ENCODE peak calls at places on chromosomes 16 and 17, in four cellular contexts. H is AG04449, L is mucosa of descending colon, P is heart right ventricle. O is an unnamed sample.

GRCh38 chr17:58577696-58578095 is 63.3 kb upstream of the MTMR4 start:
- DNase-seq in H (no peak), P (peak; percentile 43), L (no peak), O (peak; percentile 7)

GRCh38 chr16:27330542-27330941 is 16.8 kb downstream of the IL4R start:
- DNase-seq in L (no peak), H (peak; percentile 89), P (peak; percentile 84), O (peak; percentile 94)

GRCh38 chr17:75574404-75575093 is 13.1 kb upstream of the MYO15B start:
- DNase-seq in L (no peak), H (no peak), P (no peak), O (no peak)

GRCh38 chr17:82107341-82107860 is 9.4 kb upstream of the FASN start:
- DNase-seq in P (no peak), H (no peak), L (peak; percentile 52), O (no peak)

GRCh38 chr17:83046759-83047478 is 32.5 kb upstream of the METRNL start:
- DNase-seq in L (no peak), P (no peak), H (no peak), O (no peak)

GRCh38 chr17:64158411-64158810 is 28.5 kb upstream of the ERN1 start:
- DNase-seq in H (no peak), P (no peak), L (no peak), O (no peak)

GRCh38 chr16:10776280-10776679 is 32.6 kb downstream of the NUBP1 start:
- DNase-seq in L (no peak), H (no peak), P (no peak), O (no peak)

GRCh38 chr17:56902350-56902749 is 11.5 kb downstream of the TRIM25 start:
- DNase-seq in L (no peak), P (no peak), H (peak; percentile 24), O (no peak)

GRCh38 chr16:28984091-28984490 is 761 bp upstream of the LAT start:
- DNase-seq in L (no peak), P (no peak), H (no peak), O (no peak)

GRCh38 chr17:51841669-51842068 is 316.8 kb downstream of the CA10 start:
- DNase-seq in L (no peak), H (no peak), P (no peak), O (no peak)

GRCh38 chr17:58306131-58306951 is 22.3 kb downstream of the TSPOAP1 start:
- DNase-seq in L (no peak), H (no peak), P (no peak), O (no peak)

GRCh38 chr16:48542966-48543365 is 67.0 kb downstream of the N4BP1 start:
- DNase-seq in P (no peak), H (no peak), L (no peak), O (no peak)

GRCh38 chr17:6753565-6753964 is 2.3 kb upstream of the XAF1 start:
- DNase-seq in L (no peak), P (no peak), H (no peak), O (no peak)

GRCh38 chr16:85914423-85914794 is 15.4 kb downstream of the IRF8 start:
- DNase-seq in L (no peak), H (no peak), P (no peak), O (no peak)

GRCh38 chr17:40354191-40355122 is 10.1 kb downstream of the GJD3 start:
- DNase-seq in P (no peak), H (no peak), L (peak; percentile 51), O (no peak)

GRCh38 chr16:13307255-13307654 is 405.9 kb downstream of the SHISA9 start:
- DNase-seq in P (no peak), L (no peak), H (peak; percentile 7), O (no peak)

GRCh38 chr16:88856122-88856827 is 472 bp downstream of the GALNS start:
- DNase-seq in P (no peak), L (peak; percentile 71), H (no peak), O (no peak)

GRCh38 chr16:28192811-28193529 is 18.8 kb downstream of the XPO6 start:
- DNase-seq in P (no peak), L (peak; percentile 80), H (no peak), O (no peak)

GRCh38 chr17:76506408-76507328 is 5.4 kb upstream of the RHBDF2 start:
- DNase-seq in H (no peak), L (peak; percentile 87), P (peak; percentile 83), O (no peak)

GRCh38 chr17:13562271-13562800 is 39.4 kb downstream of the HS3ST3A1 start:
- DNase-seq in H (peak; percentile 81), L (no peak), P (no peak), O (no peak)

GRCh38 chr16:84138824-84139627 is 6.0 kb downstream of the HSDL1 start:
- DNase-seq in L (no peak), P (peak; percentile 24), H (no peak), O (no peak)

GRCh38 chr16:55948230-55948629 is 73.1 kb upstream of the CES5A start:
- DNase-seq in P (no peak), L (no peak), H (no peak), O (no peak)

GRCh38 chr16:8887952-8888560 is 5.9 kb downstream of the LITAFD start:
- DNase-seq in L (no peak), P (peak; percentile 71), H (no peak), O (no peak)

GRCh38 chr16:27642753-27643152 is 92.8 kb downstream of the KATNIP start:
- DNase-seq in P (no peak), H (no peak), L (no peak), O (no peak)

GRCh38 chr17:45857977-45858708 is 13.5 kb downstream of the SPPL2C start:
- DNase-seq in H (no peak), L (no peak), P (no peak), O (no peak)

GRCh38 chr17:43756176-43756575 is 2.4 kb downstream of the SOST start:
- DNase-seq in P (no peak), H (no peak), L (no peak), O (no peak)

GRCh38 chr17:31051517-31051916 is 43.3 kb upstream of the NF1 start:
- DNase-seq in L (no peak), P (no peak), H (no peak), O (no peak)

GRCh38 chr17:42101513-42102292 is 3.4 kb upstream of the ZNF385C start:
- DNase-seq in H (no peak), P (peak; percentile 71), L (peak; percentile 63), O (no peak)

GRCh38 chr16:48384305-48384981 is 770 bp downstream of the SIAH1 start:
- DNase-seq in H (no peak), L (peak; percentile 75), P (peak; percentile 61), O (no peak)

GRCh38 chr17:82804442-82805191 is 35.2 kb downstream of the ZNF750 start:
- DNase-seq in H (no peak), P (peak; percentile 76), L (peak; percentile 66), O (no peak)

DNA sequence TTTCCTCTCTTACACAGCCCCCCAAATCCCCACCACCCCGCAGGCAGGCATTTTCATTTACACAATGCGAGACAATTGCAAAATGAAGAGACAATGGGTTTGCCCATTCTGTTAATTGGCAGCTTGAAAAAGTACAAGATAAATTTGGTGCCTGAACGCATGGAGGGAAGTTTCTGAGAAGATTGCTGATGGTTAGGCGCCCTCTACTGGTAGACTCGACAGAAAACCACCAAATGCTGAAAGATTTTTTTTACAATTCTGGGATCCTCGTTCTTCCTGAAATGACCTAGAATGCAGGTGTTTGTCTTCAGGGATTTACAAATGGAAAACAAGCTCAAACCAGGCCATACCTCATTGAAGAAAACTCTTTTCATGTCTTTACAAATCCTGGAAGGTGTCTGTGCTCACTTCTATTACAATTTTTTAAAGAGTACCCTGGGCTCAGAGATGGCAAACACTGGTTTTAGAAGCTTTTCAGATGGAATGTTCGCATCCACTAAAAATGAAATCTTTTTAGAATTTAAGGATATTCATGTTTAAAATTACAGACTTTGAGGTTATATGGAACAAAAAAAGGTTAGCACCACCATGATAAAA is 338.5 kb downstream of the PMP22 start:
- DNase-seq in H (no peak), P (peak; percentile 52), L (no peak), O (peak; percentile 50)
- TF ChIP-seq CTCF in H (peak; percentile 62), P (peak; percentile 84), L (peak; percentile 58), O (peak; percentile 74)

GRCh38 chr17:78013683-78014467 is 55.4 kb downstream of the TNRC6C start:
- DNase-seq in H (peak; percentile 29), L (no peak), P (peak; percentile 43), O (peak; percentile 64)
- TF ChIP-seq CTCF in H (peak; percentile 55), L (peak; percentile 41), P (peak; percentile 77), O (peak; percentile 79)

GRCh38 chr16:2083409-2083808 is 35.6 kb downstream of the TSC2 start:
- DNase-seq in P (no peak), L (no peak), H (no peak), O (no peak)

GRCh38 chr16:2081201-2081600 is 33.4 kb downstream of the TSC2 start:
- DNase-seq in H (no peak), L (no peak), P (no peak), O (no peak)

GRCh38 chr16:2082983-2083364 is 35.2 kb downstream of the TSC2 start:
- DNase-seq in P (peak; percentile 45), L (no peak), H (no peak), O (no peak)

GRCh38 chr16:2081685-2082084 is 33.9 kb downstream of the TSC2 start:
- DNase-seq in L (no peak), H (no peak), P (no peak), O (no peak)

DNA sequence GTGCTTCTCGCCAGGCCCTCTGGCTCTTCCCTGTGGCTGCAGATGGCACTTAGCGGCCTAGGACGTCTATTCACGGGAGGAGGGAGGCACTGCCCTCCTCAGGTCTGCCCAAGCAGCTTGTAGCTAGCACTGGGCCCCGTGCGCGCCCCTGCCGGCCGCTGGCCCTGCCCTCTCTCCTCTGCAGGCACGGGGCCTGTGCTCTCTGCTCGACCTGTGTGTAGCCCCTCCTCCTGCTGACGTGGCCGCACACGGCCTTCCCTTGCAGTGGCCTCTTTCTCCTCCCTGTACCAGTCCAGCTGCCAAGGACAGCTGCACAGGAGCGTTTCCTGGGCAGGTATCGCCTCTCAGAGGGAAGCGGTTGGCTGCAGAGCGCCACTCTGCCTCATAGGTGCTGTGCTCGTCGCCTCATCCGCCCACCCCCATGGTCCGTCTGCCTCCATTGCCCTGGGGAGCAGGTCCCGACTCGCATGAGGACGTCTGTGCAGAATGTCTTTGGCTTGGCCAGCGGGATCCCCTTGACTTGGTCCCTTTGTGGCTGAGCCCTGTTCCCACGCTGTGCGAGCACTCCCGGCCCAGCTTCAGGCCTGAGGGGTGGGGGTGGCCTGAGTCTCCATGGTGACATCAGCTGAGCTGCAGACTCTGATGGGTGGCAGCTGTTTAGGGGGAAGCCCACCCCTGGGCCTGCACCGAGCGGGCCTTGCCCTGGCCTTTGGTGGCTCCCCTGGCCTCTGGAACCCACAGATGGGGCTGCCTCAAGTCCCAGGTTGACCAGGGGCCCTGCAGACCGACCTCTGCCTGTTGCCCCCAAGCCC is 34.6 kb downstream of the TSC2 start:
- DNase-seq in H (no peak), L (peak; percentile 83), P (peak; percentile 34), O (no peak)
- TF ChIP-seq CTCF in H (no peak), L (no peak), P (peak; percentile 20), O (no peak)

GRCh38 chr17:35553310-35553709 is 7.3 kb downstream of the SLFN14 start:
- DNase-seq in P (no peak), H (no peak), L (no peak), O (no peak)

GRCh38 chr17:35557353-35557752 is 3.3 kb downstream of the SLFN14 start:
- DNase-seq in L (no peak), P (no peak), H (no peak), O (no peak)

GRCh38 chr17:35554668-35555067 is 6.0 kb downstream of the SLFN14 start:
- DNase-seq in P (no peak), L (no peak), H (no peak), O (no peak)

GRCh38 chr17:35559495-35559894 is 1.1 kb downstream of the SLFN14 start:
- DNase-seq in L (no peak), H (no peak), P (no peak), O (no peak)

GRCh38 chr17:35555695-35556094 is 4.9 kb downstream of the SLFN14 start:
- DNase-seq in H (no peak), P (no peak), L (no peak), O (no peak)
- TF ChIP-seq CTCF in H (no peak), P (peak; percentile 23), L (no peak), O (no peak)